ENCODE peak calls at places on chromosome 7, in nine cellular contexts. Z, S, B, I, V, U, T, X and C are unnamed samples.

GRCh38 chr7:101428093-101428866 is 65.6 kb downstream of the COL26A1 start:
- DNase-seq in Z (no peak), S (no peak), B (no peak), I (no peak), V (no peak), U (no peak), T (no peak), X (no peak), C (no peak)

GRCh38 chr7:516606-517456 is 2.8 kb downstream of the PDGFA start:
- DNase-seq in Z (peak), S (no peak), B (no peak), I (no peak), V (no peak), U (peak), T (no peak), X (no peak), C (no peak)

GRCh38 chr7:108001759-108002725 is 919 bp downstream of the LAMB1 start:
- DNase-seq in Z (peak), S (no peak), B (no peak), I (no peak), V (peak), U (no peak), T (no peak), X (no peak), C (no peak)

GRCh38 chr7:139899328-139900020 is 70.4 kb downstream of the TBXAS1 start:
- DNase-seq in Z (no peak), S (no peak), B (no peak), I (no peak), V (no peak), U (no peak), T (no peak), X (no peak), C (no peak)

GRCh38 chr7:122413339-122413738 is 108.8 kb upstream of the FEZF1 start:
- DNase-seq in Z (no peak), S (no peak), B (no peak), I (no peak), V (no peak), U (no peak), T (no peak), X (no peak), C (no peak)

GRCh38 chr7:116173051-116174028 is 37.0 kb upstream of the TES start:
- DNase-seq in Z (peak), S (no peak), B (no peak), I (no peak), V (peak), U (peak), T (peak), X (peak), C (peak)

GRCh38 chr7:19177269-19177668 is 32.0 kb upstream of the FERD3L start:
- DNase-seq in Z (no peak), S (no peak), B (no peak), I (no peak), V (no peak), U (peak), T (no peak), X (no peak), C (no peak)

GRCh38 chr7:18666107-18666728 is 170.7 kb downstream of the HDAC9 start:
- DNase-seq in Z (peak), S (peak), B (peak), I (peak), V (peak), U (peak), T (peak), X (peak), C (peak)

GRCh38 chr7:111012799-111013675 is 77.9 kb upstream of the LRRN3 start:
- DNase-seq in Z (no peak), S (no peak), B (no peak), I (no peak), V (no peak), U (no peak), T (peak), X (no peak), C (peak)

GRCh38 chr7:145168427-145168826 is 332.6 kb upstream of the TPK1 start:
- DNase-seq in Z (no peak), S (no peak), B (no peak), I (no peak), V (no peak), U (no peak), T (no peak), X (no peak), C (no peak)

GRCh38 chr7:22651534-22652243 is 75.3 kb upstream of the IL6 start:
- DNase-seq in Z (peak), S (no peak), B (no peak), I (no peak), V (no peak), U (peak), T (no peak), X (no peak), C (peak)

GRCh38 chr7:151334628-151335027 is 7.0 kb upstream of the NUB1 start:
- DNase-seq in Z (no peak), S (no peak), B (no peak), I (no peak), V (no peak), U (no peak), T (no peak), X (no peak), C (no peak)